ENCODE peak calls at places on chromosomes 11 and 22, in four cellular contexts. D, L, K and P are unnamed samples.
A peak's percentile ranks its signal among the peaks of the same experiment; 100 is the strongest.

GRCh38 chr11:827146-827860 is 416 bp upstream of the CRACR2B start:
- DNase-seq in D (no peak), K (peak; percentile 80), L (peak; percentile 91), P (peak; percentile 60)

GRCh38 chr11:100927579-100927978 is 202.0 kb downstream of the PGR start:
- DNase-seq in D (no peak), L (no peak), K (no peak), P (peak; percentile 43)

GRCh38 chr11:9790703-9791102 is 126.8 kb downstream of the SWAP70 start:
- DNase-seq in K (no peak), D (no peak), L (no peak), P (no peak)

GRCh38 chr22:35915477-35916013 is 113.1 kb downstream of the RBFOX2 start:
- DNase-seq in K (no peak), D (peak; percentile 66), L (no peak), P (peak; percentile 31)

GRCh38 chr11:34302046-34302921 is 55.5 kb downstream of the ABTB2 start:
- DNase-seq in L (no peak), D (peak; percentile 98), K (no peak), P (peak; percentile 97)

GRCh38 chr11:125886997-125887372 is 483 bp upstream of the HYLS1 start:
- DNase-seq in L (no peak), K (peak; percentile 67), D (no peak), P (no peak)

GRCh38 chr22:27990879-27991278 is 71.8 kb upstream of the PITPNB start:
- DNase-seq in K (peak; percentile 89), D (peak; percentile 8), L (peak; percentile 83), P (peak; percentile 92)

GRCh38 chr11:19359425-19360000 is 118.8 kb upstream of the E2F8 start:
- DNase-seq in K (no peak), L (no peak), D (peak; percentile 72), P (no peak)

GRCh38 chr11:33965032-33965431 is 73.2 kb upstream of the LMO2 start:
- DNase-seq in D (no peak), K (no peak), L (no peak), P (no peak)

GRCh38 chr22:39719559-39720450 is 149.3 kb downstream of the CACNA1I start:
- DNase-seq in D (no peak), K (no peak), L (no peak), P (peak; percentile 21)

GRCh38 chr11:121894581-121894980 is 221.4 kb downstream of the BLID start:
- DNase-seq in D (peak; percentile 70), K (no peak), L (no peak), P (no peak)

GRCh38 chr22:25183959-25184619 is 15.6 kb upstream of the CRYBB3 start:
- DNase-seq in L (no peak), K (no peak), D (no peak), P (no peak)

GRCh38 chr11:108863528-108863927 is 198.7 kb downstream of the DDX10 start:
- DNase-seq in K (no peak), D (no peak), L (no peak), P (no peak)

GRCh38 chr22:41446639-41447434 is at the start of gene TOB2:
- DNase-seq in K (peak; percentile 96), D (peak; percentile 95), L (peak; percentile 97), P (peak; percentile 98)

GRCh38 chr11:132139181-132139580 is 768.8 kb downstream of the NTM start:
- DNase-seq in D (no peak), L (no peak), K (no peak), P (no peak)
- H4K5ac ChIP-seq in D (no peak overlapping the region), L (no peak overlapping the region), K (no peak overlapping the region), P (no peak overlapping the region)

GRCh38 chr11:61004841-61005240 is 33.4 kb downstream of the CD6 start:
- DNase-seq in K (no peak), D (no peak), L (no peak), P (no peak)

GRCh38 chr11:61004037-61004641 is 32.7 kb downstream of the CD6 start:
- DNase-seq in K (no peak), L (no peak), D (peak; percentile 13), P (no peak)

GRCh38 chr11:61007383-61007970 is 36.0 kb downstream of the CD6 start:
- DNase-seq in L (no peak), K (peak; percentile 52), D (no peak), P (peak; percentile 61)

GRCh38 chr11:61000426-61000825 is 28.9 kb downstream of the CD6 start:
- DNase-seq in D (no peak), K (no peak), L (no peak), P (no peak)

DNA sequence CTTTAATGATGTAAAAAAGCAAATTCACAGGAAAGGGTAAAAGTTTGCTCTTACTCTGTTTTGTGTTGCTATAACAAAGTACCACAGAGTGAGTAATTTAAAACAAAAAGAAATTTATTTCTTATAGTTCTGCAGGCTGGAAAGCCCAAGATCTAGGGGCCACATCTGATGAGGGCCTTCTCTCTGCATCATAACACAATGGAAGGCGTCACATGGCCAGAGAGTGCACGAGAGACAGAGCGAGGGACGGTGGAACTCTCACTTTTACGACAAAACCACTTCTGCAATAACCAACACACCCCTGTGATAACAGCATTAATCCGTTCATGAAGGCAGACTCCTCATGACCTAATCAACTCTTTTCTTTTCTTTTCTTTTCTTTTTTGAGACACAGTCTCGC is 31.1 kb downstream of the CD6 start:
- DNase-seq in D (no peak), K (no peak), L (no peak), P (no peak)
- H2BK5ac ChIP-seq in D (no peak overlapping the region), K (no peak overlapping the region), L (no peak overlapping the region), P (no peak overlapping the region)

GRCh38 chr11:37830532-37830931 is 1232.5 kb upstream of the RAG2 start:
- DNase-seq in K (no peak), L (no peak), D (no peak), P (no peak)
- H2BK120ac ChIP-seq in K (no peak overlapping the region), L (no peak overlapping the region), D (no peak overlapping the region), P (no peak overlapping the region)

DNA sequence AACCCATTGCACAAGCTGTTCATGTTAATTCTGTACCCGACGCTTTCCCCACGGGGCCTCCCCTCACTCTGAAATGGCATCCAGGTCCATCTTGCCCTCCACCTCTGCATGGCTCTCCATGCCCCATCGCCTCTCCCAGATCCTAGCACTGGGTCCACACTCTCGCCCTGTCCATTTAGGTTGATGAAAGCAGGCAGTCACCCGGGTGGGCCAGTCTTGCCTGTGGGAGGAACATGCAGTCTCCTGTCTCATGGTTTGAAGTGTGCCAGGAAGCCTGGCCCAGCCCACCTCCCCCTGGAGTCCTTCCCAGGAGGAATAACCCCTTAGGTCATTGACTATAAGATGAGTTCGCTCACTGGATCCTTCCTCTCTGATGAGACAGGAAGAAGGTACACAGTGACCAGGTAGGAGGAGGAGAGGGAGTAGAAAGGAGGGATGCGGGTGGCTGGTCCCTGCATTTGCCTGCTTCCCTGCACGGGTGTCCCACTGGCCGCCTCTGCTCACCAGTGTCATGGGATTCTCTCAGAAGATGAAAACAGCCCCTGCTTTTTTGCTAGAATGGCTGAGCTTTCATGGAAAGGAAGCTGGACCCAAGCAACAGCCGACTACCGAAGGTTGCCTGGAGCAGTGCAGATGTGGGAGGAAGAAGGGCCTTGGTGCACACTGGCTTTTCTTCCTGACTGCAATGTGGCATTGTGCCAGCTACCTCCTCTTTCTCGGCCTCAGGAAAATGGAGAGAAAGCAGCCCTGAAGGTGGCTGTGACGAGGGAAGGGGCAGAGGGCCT is 6.8 kb downstream of the TMEM121B start:
- DNase-seq in L (no peak), K (no peak), D (no peak), P (no peak)
- H4K5ac ChIP-seq in L (no peak overlapping the region), K (no peak overlapping the region), D (no peak overlapping the region), P (no peak overlapping the region)

GRCh38 chr11:59008942-59009341 is 69.7 kb downstream of the GLYATL1 start:
- DNase-seq in L (no peak), D (no peak), K (no peak), P (no peak)
- H2BK5ac ChIP-seq in L (no peak overlapping the region), D (no peak overlapping the region), K (no peak overlapping the region), P (no peak overlapping the region)

GRCh38 chr11:95283653-95284052 is 52.7 kb upstream of the SESN3 start:
- DNase-seq in L (no peak), D (no peak), K (no peak), P (no peak)
- H2BK120ac ChIP-seq in L (no peak overlapping the region), D (no peak overlapping the region), K (no peak overlapping the region), P (no peak overlapping the region)

GRCh38 chr11:12331239-12331874 is 46.0 kb upstream of the PARVA start:
- DNase-seq in K (peak; percentile 81), L (peak; percentile 84), D (peak; percentile 88), P (peak; percentile 91)

GRCh38 chr11:12324585-12324984 is 52.8 kb upstream of the PARVA start:
- DNase-seq in L (no peak), K (no peak), D (no peak), P (no peak)

GRCh38 chr11:12329797-12330196 is 47.6 kb upstream of the PARVA start:
- DNase-seq in D (no peak), K (no peak), L (no peak), P (no peak)

GRCh38 chr11:12330491-12331231 is 46.7 kb upstream of the PARVA start:
- DNase-seq in K (peak; percentile 43), L (no peak), D (peak; percentile 7), P (peak; percentile 36)

DNA sequence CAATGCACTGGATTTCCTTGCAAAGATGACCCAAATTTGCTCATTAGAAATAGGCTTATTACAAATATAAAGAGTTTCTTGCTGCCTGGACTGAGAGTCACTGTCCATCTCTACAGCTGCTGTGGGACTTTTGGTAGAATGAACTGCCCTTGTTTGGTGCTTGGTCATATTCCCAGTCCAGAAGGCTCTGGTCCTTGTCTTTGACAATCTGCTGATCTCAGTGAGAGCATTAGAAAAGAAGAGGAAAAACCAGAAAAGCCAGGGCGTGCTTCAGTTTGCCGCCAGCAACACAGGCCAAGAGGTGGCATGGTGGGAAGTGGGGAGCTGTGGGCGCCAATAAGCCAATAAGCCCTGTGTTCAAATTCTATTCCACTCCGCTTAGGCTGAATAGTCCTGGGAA is 48.2 kb upstream of the PARVA start:
- DNase-seq in K (no peak), L (no peak), D (no peak), P (no peak)
- H4K5ac ChIP-seq in K (no peak overlapping the region), L (no peak overlapping the region), D (no peak overlapping the region), P (no peak overlapping the region)

DNA sequence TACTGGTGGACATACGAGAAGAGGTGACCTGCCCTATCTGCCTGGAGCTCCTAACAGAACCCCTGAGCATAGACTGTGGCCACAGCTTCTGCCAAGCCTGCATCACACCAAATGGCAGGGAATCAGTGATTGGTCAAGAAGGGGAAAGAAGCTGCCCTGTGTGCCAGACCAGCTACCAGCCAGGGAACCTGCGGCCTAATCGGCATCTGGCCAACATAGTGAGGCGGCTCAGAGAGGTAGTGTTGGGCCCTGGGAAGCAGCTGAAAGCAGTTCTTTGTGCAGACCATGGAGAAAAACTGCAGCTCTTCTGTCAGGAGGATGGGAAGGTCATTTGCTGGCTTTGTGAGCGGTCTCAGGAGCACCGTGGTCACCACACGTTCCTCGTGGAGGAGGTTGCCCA is 6.9 kb downstream of the TRIM6 start:
- DNase-seq in L (no peak), K (no peak), D (no peak), P (no peak)
- H2BK5ac ChIP-seq in L (no peak overlapping the region), K (no peak overlapping the region), D (no peak overlapping the region), P (no peak overlapping the region)